ENCODE peak calls at places on chromosome 14, in nine cellular contexts. One of them, this sample, is unnamed.

GRCh38 chr14:95533822-95534221 is 1.0 kb upstream of the GLRX5 start:
- DNase-seq in anterior cingulate cortex: no peak
- DNase-seq in activated naive CD4-positive, alpha-beta T cell: no peak
- DNase-seq in M059J: peak
- DNase-seq in T1000: no peak
- DNase-seq in SW480: no peak
- DNase-seq in stromal cell of bone marrow: no peak
- DNase-seq in posterior vena cava: no peak
- DNase-seq in cerebellum: no peak
- DNase-seq in this sample: no peak

GRCh38 chr14:104873380-104874055 is 8.4 kb downstream of the CEP170B start:
- DNase-seq in activated naive CD4-positive, alpha-beta T cell: no peak
- DNase-seq in SW480: no peak
- DNase-seq in T1000: no peak
- DNase-seq in cerebellum: no peak
- DNase-seq in M059J: no peak
- DNase-seq in posterior vena cava: no peak
- DNase-seq in anterior cingulate cortex: no peak
- DNase-seq in stromal cell of bone marrow: no peak
- DNase-seq in this sample: no peak

GRCh38 chr14:71286126-71286525 is 378.9 kb downstream of the PCNX1 start:
- DNase-seq in M059J: no peak
- DNase-seq in anterior cingulate cortex: no peak
- DNase-seq in SW480: no peak
- DNase-seq in posterior vena cava: no peak
- DNase-seq in stromal cell of bone marrow: no peak
- DNase-seq in T1000: no peak
- DNase-seq in cerebellum: no peak
- DNase-seq in activated naive CD4-positive, alpha-beta T cell: no peak
- DNase-seq in this sample: peak

GRCh38 chr14:36340276-36340890 is 19.9 kb upstream of the MBIP start:
- DNase-seq in cerebellum: no peak
- DNase-seq in posterior vena cava: no peak
- DNase-seq in activated naive CD4-positive, alpha-beta T cell: no peak
- DNase-seq in stromal cell of bone marrow: no peak
- DNase-seq in anterior cingulate cortex: no peak
- DNase-seq in M059J: no peak
- DNase-seq in SW480: no peak
- DNase-seq in T1000: no peak
- DNase-seq in this sample: no peak

GRCh38 chr14:55430024-55430690 is 10.3 kb downstream of the TBPL2 start:
- DNase-seq in anterior cingulate cortex: no peak
- DNase-seq in posterior vena cava: no peak
- DNase-seq in activated naive CD4-positive, alpha-beta T cell: no peak
- DNase-seq in cerebellum: no peak
- DNase-seq in M059J: peak
- DNase-seq in T1000: peak
- DNase-seq in SW480: peak
- DNase-seq in stromal cell of bone marrow: peak
- DNase-seq in this sample: peak

GRCh38 chr14:22656945-22657711 is 13.0 kb upstream of the OR6J1 start:
- DNase-seq in T1000: no peak
- DNase-seq in SW480: no peak
- DNase-seq in stromal cell of bone marrow: peak
- DNase-seq in posterior vena cava: no peak
- DNase-seq in cerebellum: no peak
- DNase-seq in anterior cingulate cortex: no peak
- DNase-seq in M059J: peak
- DNase-seq in activated naive CD4-positive, alpha-beta T cell: no peak
- DNase-seq in this sample: peak

GRCh38 chr14:66910306-66910705 is 278.9 kb upstream of the GARIN2 start:
- DNase-seq in activated naive CD4-positive, alpha-beta T cell: no peak
- DNase-seq in SW480: no peak
- DNase-seq in cerebellum: no peak
- DNase-seq in T1000: no peak
- DNase-seq in stromal cell of bone marrow: no peak
- DNase-seq in M059J: peak
- DNase-seq in posterior vena cava: no peak
- DNase-seq in anterior cingulate cortex: no peak
- DNase-seq in this sample: no peak

GRCh38 chr14:35046751-35047536 is 872 bp downstream of the FAM177A1 start:
- DNase-seq in M059J: peak
- DNase-seq in cerebellum: no peak
- DNase-seq in anterior cingulate cortex: peak
- DNase-seq in T1000: peak
- DNase-seq in stromal cell of bone marrow: peak
- DNase-seq in activated naive CD4-positive, alpha-beta T cell: peak
- DNase-seq in SW480: peak
- DNase-seq in posterior vena cava: no peak
- DNase-seq in this sample: peak

This sample was measured in ureter.